ENCODE peak calls at places on chromosomes 6 and 20, in four cellular contexts. One of them, this sample, is unnamed.

GRCh38 chr6:154754152-154754551 is 20.9 kb downstream of the SCAF8 start:
- DNase-seq in transverse colon: no peak
- DNase-seq in IMR-90: peak; percentile 73
- DNase-seq in upper lobe of right lung: no peak
- DNase-seq in this sample: peak; percentile 21

GRCh38 chr6:15259766-15260098 is 13.9 kb downstream of the JARID2 start:
- DNase-seq in transverse colon: no peak
- DNase-seq in IMR-90: no peak
- DNase-seq in upper lobe of right lung: no peak
- DNase-seq in this sample: no peak

GRCh38 chr6:126123226-126123625 is 136.9 kb downstream of the TRMT11 start:
- DNase-seq in transverse colon: no peak
- DNase-seq in IMR-90: peak; percentile 7
- DNase-seq in upper lobe of right lung: no peak
- DNase-seq in this sample: no peak

GRCh38 chr6:107977283-107977682 is 19.3 kb upstream of the SEC63 start:
- DNase-seq in transverse colon: no peak
- DNase-seq in IMR-90: peak; percentile 39
- DNase-seq in upper lobe of right lung: no peak
- DNase-seq in this sample: peak; percentile 46

GRCh38 chr6:142462260-142462659 is 160.5 kb downstream of the ADGRG6 start:
- DNase-seq in transverse colon: no peak
- DNase-seq in IMR-90: no peak
- DNase-seq in upper lobe of right lung: no peak
- DNase-seq in this sample: no peak

GRCh38 chr6:150238294-150238693 is 95.5 kb downstream of the PPP1R14C start:
- DNase-seq in transverse colon: no peak
- DNase-seq in IMR-90: peak; percentile 16
- DNase-seq in upper lobe of right lung: peak; percentile 74
- DNase-seq in this sample: peak; percentile 29

GRCh38 chr6:4608361-4609115 is 167.7 kb upstream of the CDYL start:
- DNase-seq in transverse colon: no peak
- DNase-seq in IMR-90: no peak
- DNase-seq in upper lobe of right lung: no peak
- DNase-seq in this sample: no peak

GRCh38 chr6:15255481-15256414 is 9.9 kb downstream of the JARID2 start:
- DNase-seq in transverse colon: no peak
- DNase-seq in IMR-90: no peak
- DNase-seq in upper lobe of right lung: no peak
- DNase-seq in this sample: no peak

GRCh38 chr6:112172540-112172939 is 81.8 kb downstream of the LAMA4 start:
- DNase-seq in transverse colon: no peak
- DNase-seq in IMR-90: no peak
- DNase-seq in upper lobe of right lung: no peak
- DNase-seq in this sample: no peak

GRCh38 chr6:145483191-145483996 is 251.9 kb downstream of the EPM2A start:
- DNase-seq in transverse colon: no peak
- DNase-seq in IMR-90: peak; percentile 12
- DNase-seq in upper lobe of right lung: no peak
- DNase-seq in this sample: no peak

GRCh38 chr6:16466778-16467177 is 228.4 kb downstream of the GMPR start:
- DNase-seq in transverse colon: no peak
- DNase-seq in IMR-90: no peak
- DNase-seq in upper lobe of right lung: no peak
- DNase-seq in this sample: no peak

GRCh38 chr6:84641076-84641475 is 123.3 kb downstream of the TBX18 start:
- DNase-seq in transverse colon: no peak
- DNase-seq in IMR-90: peak; percentile 18
- DNase-seq in upper lobe of right lung: no peak
- DNase-seq in this sample: no peak

GRCh38 chr6:86070151-86070550 is 427.5 kb upstream of the SYNCRIP start:
- DNase-seq in transverse colon: no peak
- DNase-seq in IMR-90: no peak
- DNase-seq in upper lobe of right lung: no peak
- DNase-seq in this sample: no peak

GRCh38 chr20:23151885-23152284 is 65.8 kb upstream of the CD93 start:
- DNase-seq in transverse colon: no peak
- DNase-seq in IMR-90: no peak
- DNase-seq in upper lobe of right lung: no peak
- DNase-seq in this sample: no peak

GRCh38 chr6:18668994-18669393 is 281.8 kb downstream of the RNF144B start:
- DNase-seq in transverse colon: no peak
- DNase-seq in IMR-90: no peak
- DNase-seq in upper lobe of right lung: no peak
- DNase-seq in this sample: no peak

GRCh38 chr20:5127204-5127858 is 523 bp downstream of the CDS2 start:
- DNase-seq in transverse colon: peak; percentile 66
- DNase-seq in IMR-90: peak; percentile 56
- DNase-seq in upper lobe of right lung: peak; percentile 75
- DNase-seq in this sample: peak; percentile 17

GRCh38 chr6:153411249-153411648 is 280.2 kb upstream of the RGS17 start:
- DNase-seq in transverse colon: no peak
- DNase-seq in IMR-90: no peak
- DNase-seq in upper lobe of right lung: no peak
- DNase-seq in this sample: no peak

GRCh38 chr20:63009988-63010769 is 3.4 kb upstream of the BHLHE23 start:
- DNase-seq in transverse colon: peak; percentile 73
- DNase-seq in IMR-90: peak; percentile 47
- DNase-seq in upper lobe of right lung: no peak
- DNase-seq in this sample: no peak

GRCh38 chr6:131231886-131232285 is 96.6 kb downstream of the AKAP7 start:
- DNase-seq in transverse colon: no peak
- DNase-seq in IMR-90: no peak
- DNase-seq in upper lobe of right lung: no peak
- DNase-seq in this sample: no peak

GRCh38 chr20:46011631-46012482 is 3.1 kb downstream of the MMP9 start:
- DNase-seq in transverse colon: peak; percentile 54
- DNase-seq in IMR-90: peak; percentile 15
- DNase-seq in upper lobe of right lung: peak; percentile 83
- DNase-seq in this sample: peak; percentile 10
- TF ChIP-seq CTCF in transverse colon: no peak
- TF ChIP-seq CTCF in IMR-90: peak; percentile 15
- TF ChIP-seq CTCF in upper lobe of right lung: peak; percentile 23
- TF ChIP-seq CTCF in this sample: peak; percentile 9

GRCh38 chr20:47653892-47654291 is 131.4 kb downstream of the SULF2 start:
- DNase-seq in transverse colon: no peak
- DNase-seq in IMR-90: no peak
- DNase-seq in upper lobe of right lung: no peak
- DNase-seq in this sample: no peak

GRCh38 chr20:47656313-47656712 is 129.0 kb downstream of the SULF2 start:
- DNase-seq in transverse colon: no peak
- DNase-seq in IMR-90: no peak
- DNase-seq in upper lobe of right lung: no peak
- DNase-seq in this sample: no peak

GRCh38 chr20:47655635-47656034 is 129.6 kb downstream of the SULF2 start:
- DNase-seq in transverse colon: no peak
- DNase-seq in IMR-90: no peak
- DNase-seq in upper lobe of right lung: no peak
- DNase-seq in this sample: no peak

GRCh38 chr20:47652794-47653193 is 132.5 kb downstream of the SULF2 start:
- DNase-seq in transverse colon: no peak
- DNase-seq in IMR-90: no peak
- DNase-seq in upper lobe of right lung: no peak
- DNase-seq in this sample: no peak

DNA sequence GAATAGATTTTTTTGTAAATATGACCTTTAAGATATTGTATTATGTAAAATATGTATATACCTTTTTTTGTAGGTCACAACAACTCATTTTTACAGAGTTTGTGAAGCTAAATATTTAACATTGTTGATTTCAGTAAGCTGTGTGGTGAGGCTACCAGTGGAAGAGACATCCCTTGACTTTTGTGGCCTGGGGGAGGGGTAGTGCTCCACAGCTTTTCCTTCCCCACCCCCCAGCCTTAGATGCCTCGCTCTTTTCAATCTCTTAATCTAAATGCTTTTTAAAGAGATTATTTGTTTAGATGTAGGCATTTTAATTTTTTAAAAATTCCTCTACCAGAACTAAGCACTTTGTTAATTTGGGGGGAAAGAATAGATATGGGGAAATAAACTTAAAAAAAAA is 130.9 kb downstream of the SULF2 start:
- DNase-seq in transverse colon: no peak
- DNase-seq in IMR-90: no peak
- DNase-seq in upper lobe of right lung: no peak
- DNase-seq in this sample: no peak
- H3K4me3 ChIP-seq in transverse colon: no peak overlapping the region
- H3K4me3 ChIP-seq in IMR-90: no peak overlapping the region
- H3K4me3 ChIP-seq in upper lobe of right lung: no peak overlapping the region
- H3K4me3 ChIP-seq in this sample: no peak overlapping the region

GRCh38 chr20:50344232-50345071 is 153.8 kb downstream of the CEBPB start:
- DNase-seq in transverse colon: no peak
- DNase-seq in IMR-90: no peak
- DNase-seq in upper lobe of right lung: no peak
- DNase-seq in this sample: no peak
- TF ChIP-seq CTCF in transverse colon: no peak
- TF ChIP-seq CTCF in IMR-90: peak; percentile 27
- TF ChIP-seq CTCF in upper lobe of right lung: peak; percentile 19
- TF ChIP-seq CTCF in this sample: peak; percentile 24

GRCh38 chr6:128520436-128521301 is at the start of gene PTPRK:
- DNase-seq in transverse colon: peak; percentile 94
- DNase-seq in IMR-90: peak; percentile 91
- DNase-seq in upper lobe of right lung: peak; percentile 96
- DNase-seq in this sample: peak; percentile 91

GRCh38 chr6:128519931-128520435 is 416 bp downstream of the PTPRK start:
- DNase-seq in transverse colon: peak; percentile 38
- DNase-seq in IMR-90: no peak
- DNase-seq in upper lobe of right lung: peak; percentile 86
- DNase-seq in this sample: no peak

GRCh38 chr6:128518531-128519131 is 1.8 kb downstream of the PTPRK start:
- DNase-seq in transverse colon: no peak
- DNase-seq in IMR-90: no peak
- DNase-seq in upper lobe of right lung: no peak
- DNase-seq in this sample: peak; percentile 33

GRCh38 chr6:128519132-128519930 is 1.1 kb downstream of the PTPRK start:
- DNase-seq in transverse colon: peak; percentile 50
- DNase-seq in IMR-90: peak; percentile 45
- DNase-seq in upper lobe of right lung: peak; percentile 78
- DNase-seq in this sample: peak; percentile 50

GRCh38 chr6:128521302-128521632 is 868 bp upstream of the PTPRK start:
- DNase-seq in transverse colon: no peak
- DNase-seq in IMR-90: no peak
- DNase-seq in upper lobe of right lung: no peak
- DNase-seq in this sample: peak; percentile 59
- H3K4me3 ChIP-seq in transverse colon: no peak overlapping the region
- H3K4me3 ChIP-seq in IMR-90: peak overlapping the region; percentile 93
- H3K4me3 ChIP-seq in upper lobe of right lung: peak overlapping the region; percentile 77
- H3K4me3 ChIP-seq in this sample: peak overlapping the region; percentile 76

GRCh38 chr6:101224751-101225150 is 168.8 kb upstream of the GRIK2 start:
- DNase-seq in transverse colon: no peak
- DNase-seq in IMR-90: no peak
- DNase-seq in upper lobe of right lung: no peak
- DNase-seq in this sample: no peak

GRCh38 chr6:101231606-101232235 is 161.8 kb upstream of the GRIK2 start:
- DNase-seq in transverse colon: no peak
- DNase-seq in IMR-90: no peak
- DNase-seq in upper lobe of right lung: no peak
- DNase-seq in this sample: no peak

GRCh38 chr6:101230866-101231265 is 162.6 kb upstream of the GRIK2 start:
- DNase-seq in transverse colon: no peak
- DNase-seq in IMR-90: no peak
- DNase-seq in upper lobe of right lung: no peak
- DNase-seq in this sample: no peak

GRCh38 chr6:101226677-101227135 is 166.8 kb upstream of the GRIK2 start:
- DNase-seq in transverse colon: no peak
- DNase-seq in IMR-90: peak; percentile 3
- DNase-seq in upper lobe of right lung: no peak
- DNase-seq in this sample: no peak
- TF ChIP-seq CTCF in transverse colon: no peak
- TF ChIP-seq CTCF in IMR-90: peak; percentile 32
- TF ChIP-seq CTCF in upper lobe of right lung: no peak
- TF ChIP-seq CTCF in this sample: no peak

DNA sequence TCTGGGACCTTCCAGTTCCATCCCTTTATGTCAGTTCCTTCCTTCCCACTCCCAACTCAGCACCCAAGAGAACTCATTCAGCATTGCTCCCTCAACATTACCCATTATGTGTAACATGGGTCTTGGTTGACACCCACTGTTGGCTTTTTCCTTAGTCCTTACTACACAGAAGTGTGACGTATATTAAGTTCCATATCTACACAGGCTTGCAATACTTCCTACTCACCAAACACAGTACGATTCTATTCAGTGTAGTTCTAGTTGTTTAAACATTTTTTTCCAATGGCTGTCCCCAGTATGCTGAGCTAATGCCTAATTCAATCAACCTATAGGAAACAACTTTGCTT is 37.7 kb downstream of the ARHGAP18 start:
- DNase-seq in transverse colon: no peak
- DNase-seq in IMR-90: no peak
- DNase-seq in upper lobe of right lung: no peak
- DNase-seq in this sample: no peak
- H3K4me3 ChIP-seq in transverse colon: no peak overlapping the region
- H3K4me3 ChIP-seq in IMR-90: no peak overlapping the region
- H3K4me3 ChIP-seq in upper lobe of right lung: no peak overlapping the region
- H3K4me3 ChIP-seq in this sample: peak overlapping the region; percentile 27

DNA sequence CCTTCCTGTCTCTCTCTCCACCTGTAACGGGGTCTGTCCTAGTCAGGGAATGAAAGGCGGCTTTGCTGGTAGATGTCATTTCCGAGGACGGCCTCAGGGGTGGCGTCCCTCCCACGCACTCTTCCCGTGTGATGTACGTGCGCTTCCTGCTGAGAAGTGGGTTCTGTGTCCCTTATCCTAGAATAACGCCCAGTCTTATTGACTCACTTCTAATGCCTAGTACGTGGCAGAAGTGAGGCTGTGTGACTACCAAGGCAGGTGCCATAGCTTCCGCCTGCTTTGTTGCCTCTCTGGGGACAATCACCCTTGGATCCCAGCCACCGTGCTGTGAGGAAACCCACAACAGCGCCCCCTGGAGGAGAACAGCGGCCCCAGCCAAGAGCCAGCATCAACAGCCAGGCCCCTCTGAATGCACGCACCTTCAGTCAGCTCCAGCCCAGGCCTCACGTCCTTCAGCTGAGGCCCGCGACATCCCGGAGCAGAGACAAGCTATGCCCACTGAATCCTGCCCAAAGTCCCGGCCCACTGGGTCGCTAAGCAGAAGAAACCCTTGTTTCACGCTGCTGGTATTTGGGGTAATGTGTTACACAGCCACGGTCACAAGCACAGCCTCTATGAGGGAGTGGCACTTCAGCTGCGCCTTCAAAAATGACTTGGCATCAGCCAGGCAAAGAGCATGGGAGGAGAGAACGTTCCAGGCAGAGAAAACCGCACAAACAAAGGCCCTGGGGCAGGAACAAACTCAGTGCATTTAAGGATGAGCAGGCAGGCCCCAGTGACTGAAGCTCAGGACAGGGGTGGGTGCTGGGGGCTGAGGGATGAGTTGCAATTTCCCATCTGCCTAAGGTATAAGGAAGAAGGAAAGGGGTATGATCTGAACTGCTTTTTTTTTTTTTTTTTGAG is 224.2 kb downstream of the NFATC2 start:
- DNase-seq in transverse colon: peak; percentile 84
- DNase-seq in IMR-90: no peak
- DNase-seq in upper lobe of right lung: peak; percentile 74
- DNase-seq in this sample: no peak
- TF ChIP-seq CTCF in transverse colon: peak; percentile 67
- TF ChIP-seq CTCF in IMR-90: peak; percentile 48
- TF ChIP-seq CTCF in upper lobe of right lung: peak; percentile 45
- TF ChIP-seq CTCF in this sample: peak; percentile 40

This sample was measured in AG10803.